ENCODE peak calls at places on chromosomes 12 and 14, in eight cellular contexts. F, O, I, E, J, D, M and Q are unnamed samples.

GRCh38 chr12:118874698-118875548 is 106.4 kb upstream of the SRRM4 start:
- DNase-seq in D (no peak), I (peak; percentile 90), M (no peak), J (no peak), E (no peak), F (no peak), O (no peak), Q (no peak)

GRCh38 chr12:28535216-28535615 is 345.0 kb downstream of the CCDC91 start:
- DNase-seq in D (peak; percentile 39), I (no peak), J (peak; percentile 78), O (no peak), F (no peak), M (no peak), E (no peak), Q (peak; percentile 76)

GRCh38 chr12:116916714-116917114 is 6.0 kb downstream of the FBXW8 start:
- DNase-seq in I (no peak), E (no peak), J (peak; percentile 78), F (peak; percentile 37), D (peak; percentile 69), O (no peak), M (no peak), Q (peak; percentile 91)

GRCh38 chr12:48973992-48974673 is 2.6 kb upstream of the WNT10B start:
- DNase-seq in I (peak; percentile 83), E (no peak), M (no peak), J (peak; percentile 76), O (peak; percentile 41), D (peak; percentile 40), F (peak; percentile 47), Q (peak; percentile 57)

GRCh38 chr12:81896771-81897170 is 137.6 kb upstream of the PPFIA2 start:
- DNase-seq in E (no peak), J (peak; percentile 3), M (no peak), F (peak; percentile 4), D (no peak), O (no peak), I (peak; percentile 36), Q (peak; percentile 14)

GRCh38 chr14:22251090-22251489 is 337.9 kb downstream of the DAD1 start:
- DNase-seq in M (no peak), D (no peak), E (no peak), I (no peak), F (no peak), J (no peak), O (no peak), Q (no peak)

GRCh38 chr12:48005750-48006021 is 1.4 kb upstream of the COL2A1 start:
- DNase-seq in O (no peak), J (no peak), I (no peak), F (no peak), M (no peak), E (no peak), D (no peak), Q (no peak)

GRCh38 chr14:32404784-32405573 is 75.9 kb downstream of the AKAP6 start:
- DNase-seq in I (no peak), O (no peak), E (no peak), J (no peak), M (no peak), F (no peak), D (no peak), Q (no peak)

GRCh38 chr14:74519316-74520074 is 25.9 kb downstream of the ISCA2 start:
- DNase-seq in E (no peak), D (no peak), O (no peak), J (no peak), M (no peak), F (no peak), I (no peak), Q (no peak)

GRCh38 chr14:69712637-69713088 is 54.3 kb upstream of the SRSF5 start:
- DNase-seq in D (no peak), O (no peak), J (no peak), E (peak; percentile 29), F (no peak), I (peak; percentile 73), M (no peak), Q (no peak)

GRCh38 chr12:75011120-75011519 is 198.5 kb downstream of the KCNC2 start:
- DNase-seq in I (no peak), F (peak; percentile 1), M (no peak), O (no peak), D (no peak), E (no peak), J (no peak), Q (no peak)

GRCh38 chr14:78425332-78425731 is 255.2 kb downstream of the NRXN3 start:
- DNase-seq in J (no peak), F (no peak), E (no peak), I (no peak), D (no peak), O (no peak), M (no peak), Q (no peak)

GRCh38 chr12:57755454-57756372 is 810 bp downstream of the MARCHF9 start:
- DNase-seq in F (peak; percentile 25), D (no peak), E (no peak), J (no peak), M (no peak), I (no peak), O (peak; percentile 49), Q (no peak)

GRCh38 chr14:56760164-56760914 is 49.9 kb downstream of the OTX2 start:
- DNase-seq in O (no peak), M (no peak), I (no peak), J (no peak), E (no peak), D (no peak), F (no peak), Q (no peak)

GRCh38 chr12:91951571-91951970 is 194.1 kb downstream of the BTG1 start:
- DNase-seq in O (no peak), D (no peak), J (peak; percentile 33), F (no peak), M (no peak), E (no peak), I (no peak), Q (peak; percentile 64)

GRCh38 chr14:68682166-68683103 is 110.4 kb downstream of the ZFP36L1 start:
- DNase-seq in F (no peak), I (no peak), E (no peak), J (peak; percentile 97), O (peak; percentile 70), D (peak; percentile 97), M (peak; percentile 94), Q (peak; percentile 97)

GRCh38 chr14:52380294-52380693 is 66.2 kb downstream of the PTGER2 start:
- DNase-seq in O (no peak), I (no peak), J (peak; percentile 82), M (no peak), E (no peak), D (no peak), F (no peak), Q (peak; percentile 71)

GRCh38 chr14:85060116-85060515 is 469.8 kb upstream of the FLRT2 start:
- DNase-seq in D (no peak), E (no peak), J (peak; percentile 50), F (no peak), I (no peak), O (no peak), M (no peak), Q (peak; percentile 24)

GRCh38 chr14:71555654-71556559 is 376.3 kb upstream of the RGS6 start:
- DNase-seq in I (no peak), E (no peak), D (no peak), F (peak; percentile 62), J (peak; percentile 23), O (peak; percentile 40), M (peak; percentile 75), Q (no peak)

GRCh38 chr12:132593938-132594358 is 16.4 kb downstream of the LRCOL1 start:
- DNase-seq in M (peak; percentile 96), E (peak; percentile 97), F (peak; percentile 24), I (peak; percentile 97), D (peak; percentile 75), O (peak; percentile 49), J (peak; percentile 96), Q (peak; percentile 94)

GRCh38 chr14:60349663-60350365 is 100.8 kb downstream of the PPM1A start:
- DNase-seq in E (peak; percentile 66), D (peak; percentile 43), F (no peak), I (peak; percentile 41), O (no peak), J (peak; percentile 72), M (peak; percentile 30), Q (peak; percentile 71)

GRCh38 chr12:34287986-34288962 is 266.0 kb downstream of the ALG10 start:
- DNase-seq in F (no peak), E (no peak), O (peak; percentile 6), I (peak; percentile 6), D (no peak), M (no peak), J (no peak), Q (no peak)

GRCh38 chr12:112236386-112236785 is 111.0 kb downstream of the TRAFD1 start:
- DNase-seq in F (no peak), I (no peak), E (no peak), J (peak; percentile 6), O (no peak), D (no peak), M (no peak), Q (no peak)

GRCh38 chr12:64352181-64352580 is 38.4 kb downstream of the C12orf56 start:
- DNase-seq in E (no peak), J (no peak), F (no peak), I (peak; percentile 37), D (no peak), M (no peak), O (no peak), Q (no peak)

GRCh38 chr12:102955926-102956737 is 1.3 kb upstream of the ASCL1 start:
- DNase-seq in J (no peak), I (peak; percentile 66), F (no peak), M (no peak), O (no peak), D (no peak), E (peak; percentile 63), Q (no peak)

GRCh38 chr12:110858848-110859247 is 12.1 kb downstream of the CCDC63 start:
- DNase-seq in J (no peak), D (no peak), E (no peak), M (no peak), I (no peak), O (no peak), F (no peak), Q (no peak)

GRCh38 chr12:132640936-132641335 is 22.4 kb downstream of the P2RX2 start:
- DNase-seq in D (no peak), E (no peak), M (no peak), F (no peak), J (no peak), I (no peak), O (no peak), Q (no peak)

GRCh38 chr14:93537962-93538361 is 107.2 kb downstream of the UNC79 start:
- DNase-seq in I (no peak), M (no peak), O (no peak), D (no peak), F (no peak), E (no peak), J (no peak), Q (no peak)

GRCh38 chr14:106845286-106846087 is 1319.1 kb downstream of the TMEM121 start:
- DNase-seq in E (peak; percentile 15), M (no peak), J (no peak), O (peak; percentile 69), D (no peak), I (no peak), F (peak; percentile 50), Q (no peak)